ENCODE peak calls at places on chromosomes 6 and 20, in ten cellular contexts. Z, U, L, E, B, T, G, Q, W and R are unnamed samples.

GRCh38 chr6:73688351-73688750 is 7.7 kb upstream of the CD109 start:
- DNase-seq in Z (no peak), U (no peak), L (no peak), E (no peak), B (no peak), T (no peak), G (no peak), Q (no peak), W (no peak), R (no peak)

GRCh38 chr6:116405147-116405546 is 34.4 kb downstream of the DSE start:
- DNase-seq in Z (peak), U (no peak), L (no peak), E (no peak), B (no peak), T (no peak), G (no peak), Q (no peak), W (no peak), R (no peak)

GRCh38 chr6:31663087-31663960 is 1.5 kb downstream of the GPANK1 start:
- DNase-seq in Z (no peak), U (no peak), L (no peak), E (no peak), B (no peak), T (no peak), G (no peak), Q (no peak), W (no peak), R (no peak)

GRCh38 chr6:90485615-90486277 is 101.1 kb downstream of the MAP3K7 start:
- DNase-seq in Z (no peak), U (no peak), L (no peak), E (no peak), B (no peak), T (no peak), G (no peak), Q (no peak), W (no peak), R (no peak)

GRCh38 chr6:81233990-81234389 is 518.5 kb downstream of the TENT5A start:
- DNase-seq in Z (no peak), U (no peak), L (no peak), E (no peak), B (no peak), T (no peak), G (no peak), Q (no peak), W (no peak), R (no peak)

GRCh38 chr6:104402572-104402971 is 457.1 kb downstream of the HACE1 start:
- DNase-seq in Z (no peak), U (no peak), L (no peak), E (no peak), B (no peak), T (no peak), G (no peak), Q (no peak), W (no peak), R (no peak)

GRCh38 chr6:68226460-68226859 is 408.6 kb upstream of the ADGRB3 start:
- DNase-seq in Z (no peak), U (no peak), L (no peak), E (no peak), B (no peak), T (no peak), G (no peak), Q (peak), W (no peak), R (no peak)

GRCh38 chr6:127119361-127120108 is 1.1 kb downstream of the RSPO3 start:
- DNase-seq in Z (peak), U (peak), L (peak), E (no peak), B (no peak), T (peak), G (peak), Q (peak), W (peak), R (peak)

GRCh38 chr6:13006578-13007300 is 290.2 kb downstream of the PHACTR1 start:
- DNase-seq in Z (no peak), U (no peak), L (no peak), E (no peak), B (no peak), T (no peak), G (no peak), Q (no peak), W (no peak), R (peak)

GRCh38 chr6:71404145-71404966 is 115.7 kb downstream of the OGFRL1 start:
- DNase-seq in Z (no peak), U (no peak), L (no peak), E (no peak), B (no peak), T (no peak), G (no peak), Q (peak), W (no peak), R (no peak)

GRCh38 chr6:44201638-44202303 is 15.0 kb upstream of the MYMX start:
- DNase-seq in Z (no peak), U (no peak), L (no peak), E (no peak), B (no peak), T (no peak), G (no peak), Q (no peak), W (no peak), R (no peak)

GRCh38 chr6:15504581-15505350 is 158.1 kb downstream of the DTNBP1 start:
- DNase-seq in Z (peak), U (peak), L (peak), E (peak), B (peak), T (peak), G (peak), Q (no peak), W (peak), R (peak)

GRCh38 chr6:42556462-42556861 is 7.4 kb upstream of the UBR2 start:
- DNase-seq in Z (peak), U (no peak), L (no peak), E (no peak), B (no peak), T (no peak), G (no peak), Q (peak), W (no peak), R (no peak)

GRCh38 chr6:17790486-17790885 is 83.8 kb upstream of the NUP153 start:
- DNase-seq in Z (no peak), U (no peak), L (no peak), E (no peak), B (no peak), T (no peak), G (no peak), Q (no peak), W (no peak), R (no peak)

GRCh38 chr20:60752741-60753420 is 499.2 kb upstream of the CDH4 start:
- DNase-seq in Z (no peak), U (no peak), L (peak), E (no peak), B (no peak), T (no peak), G (no peak), Q (peak), W (no peak), R (no peak)

GRCh38 chr6:163414367-163415175 is at the start of gene QKI:
- DNase-seq in Z (peak), U (peak), L (peak), E (no peak), B (peak), T (peak), G (peak), Q (peak), W (peak), R (peak)

GRCh38 chr20:4763776-4764525 is 42.2 kb downstream of the PRND start:
- DNase-seq in Z (no peak), U (no peak), L (no peak), E (no peak), B (no peak), T (no peak), G (no peak), Q (no peak), W (no peak), R (no peak)

GRCh38 chr6:149044394-149044965 is 273.0 kb upstream of the TAB2 start:
- DNase-seq in Z (no peak), U (no peak), L (no peak), E (peak), B (no peak), T (no peak), G (no peak), Q (no peak), W (no peak), R (peak)

GRCh38 chr6:107866606-107867301 is 42.6 kb upstream of the SCML4 start:
- DNase-seq in Z (peak), U (no peak), L (no peak), E (no peak), B (no peak), T (no peak), G (no peak), Q (peak), W (no peak), R (no peak)

GRCh38 chr6:22099241-22099640 is 197.6 kb downstream of the PRL start:
- DNase-seq in Z (no peak), U (no peak), L (no peak), E (no peak), B (no peak), T (no peak), G (no peak), Q (no peak), W (no peak), R (peak)

GRCh38 chr6:125947581-125947980 is 9.0 kb upstream of the HINT3 start:
- DNase-seq in Z (no peak), U (no peak), L (no peak), E (no peak), B (no peak), T (no peak), G (no peak), Q (no peak), W (no peak), R (peak)

GRCh38 chr6:36443951-36444428 is 1.2 kb downstream of the KCTD20 start:
- DNase-seq in Z (peak), U (no peak), L (no peak), E (no peak), B (no peak), T (no peak), G (no peak), Q (peak), W (no peak), R (no peak)

GRCh38 chr6:142647436-142648389 is 297.3 kb downstream of the HIVEP2 start:
- DNase-seq in Z (no peak), U (no peak), L (no peak), E (no peak), B (no peak), T (no peak), G (no peak), Q (peak), W (no peak), R (no peak)

GRCh38 chr6:80437186-80437585 is 330.7 kb downstream of the BCKDHB start:
- DNase-seq in Z (no peak), U (no peak), L (no peak), E (no peak), B (no peak), T (no peak), G (no peak), Q (no peak), W (no peak), R (no peak)

GRCh38 chr20:48153523-48153922 is 368.2 kb upstream of the SULF2 start:
- DNase-seq in Z (peak), U (no peak), L (no peak), E (no peak), B (no peak), T (peak), G (no peak), Q (peak), W (no peak), R (no peak)

GRCh38 chr20:50372770-50373088 is 137.5 kb upstream of the PTPN1 start:
- DNase-seq in Z (peak), U (no peak), L (no peak), E (no peak), B (no peak), T (no peak), G (no peak), Q (peak), W (no peak), R (peak)

GRCh38 chr20:5657190-5657872 is 92.9 kb upstream of the SHLD1 start:
- DNase-seq in Z (peak), U (no peak), L (peak), E (peak), B (peak), T (no peak), G (no peak), Q (no peak), W (peak), R (peak)

GRCh38 chr6:88669475-88669874 is 293.9 kb downstream of the RNGTT start:
- DNase-seq in Z (no peak), U (no peak), L (no peak), E (no peak), B (no peak), T (no peak), G (no peak), Q (no peak), W (no peak), R (no peak)

GRCh38 chr6:128471907-128472306 is 48.5 kb downstream of the PTPRK start:
- DNase-seq in Z (no peak), U (no peak), L (no peak), E (no peak), B (no peak), T (no peak), G (no peak), Q (no peak), W (no peak), R (no peak)

GRCh38 chr6:168096271-168096764 is 17.3 kb upstream of the FRMD1 start:
- DNase-seq in Z (no peak), U (peak), L (no peak), E (no peak), B (no peak), T (no peak), G (no peak), Q (no peak), W (no peak), R (no peak)

GRCh38 chr20:52972965-52973819 is 1.0 kb downstream of the TSHZ2 start:
- DNase-seq in Z (peak), U (no peak), L (peak), E (no peak), B (no peak), T (no peak), G (peak), Q (peak), W (peak), R (no peak)

GRCh38 chr20:52975024-52975732 is 3.0 kb downstream of the TSHZ2 start:
- DNase-seq in Z (no peak), U (no peak), L (no peak), E (no peak), B (no peak), T (no peak), G (no peak), Q (no peak), W (no peak), R (no peak)

GRCh38 chr20:52974155-52974554 is 2.0 kb downstream of the TSHZ2 start:
- DNase-seq in Z (no peak), U (no peak), L (no peak), E (no peak), B (no peak), T (no peak), G (no peak), Q (no peak), W (no peak), R (no peak)

GRCh38 chr20:52972190-52972937 is at the start of gene TSHZ2:
- DNase-seq in Z (peak), U (no peak), L (peak), E (no peak), B (peak), T (peak), G (peak), Q (peak), W (peak), R (peak)

GRCh38 chr20:52971498-52972189 is 514 bp upstream of the TSHZ2 start:
- DNase-seq in Z (no peak), U (no peak), L (no peak), E (no peak), B (no peak), T (no peak), G (no peak), Q (no peak), W (peak), R (no peak)
- H3K4me3 ChIP-seq in Z (peak), U (peak), L (peak), E (no peak), B (peak), T (peak), G (no peak), Q (no peak), W (peak), R (peak)

DNA sequence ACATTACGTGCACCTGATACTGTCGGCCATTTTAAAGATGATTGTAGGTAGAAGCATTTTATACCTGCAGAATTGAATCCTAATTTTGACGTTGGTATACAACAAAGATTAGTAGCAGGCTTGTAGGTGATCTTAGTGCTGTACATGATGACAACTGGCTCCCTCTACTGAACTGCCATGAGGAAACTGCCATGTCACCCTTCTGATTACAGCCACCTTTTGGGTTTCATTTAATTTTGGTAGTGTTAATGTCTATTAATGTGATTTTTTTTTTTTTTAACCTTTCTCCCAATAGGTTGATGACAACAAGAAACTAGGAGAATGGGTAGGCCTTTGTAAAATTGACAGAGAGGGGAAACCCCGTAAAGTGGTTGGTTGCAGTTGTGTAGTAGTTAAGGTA is 2.3 kb downstream of the RPS12 start:
- DNase-seq in Z (no peak), U (no peak), L (no peak), E (no peak), B (no peak), T (no peak), G (no peak), Q (no peak), W (no peak), R (no peak)
- H3K4me3 ChIP-seq in Z (no peak), U (no peak), L (no peak), E (no peak), B (peak), T (peak), G (no peak), Q (peak), W (no peak), R (peak)

GRCh38 chr6:130841128-130841728 is 14.0 kb downstream of the SMLR1 start:
- DNase-seq in Z (no peak), U (no peak), L (no peak), E (no peak), B (no peak), T (no peak), G (no peak), Q (no peak), W (no peak), R (peak)
- H3K4me3 ChIP-seq in Z (no peak), U (no peak), L (no peak), E (no peak), B (no peak), T (no peak), G (no peak), Q (no peak), W (no peak), R (no peak)

GRCh38 chr6:3743541-3743940 is 8.0 kb downstream of the PXDC1 start:
- DNase-seq in Z (no peak), U (no peak), L (no peak), E (no peak), B (no peak), T (no peak), G (no peak), Q (no peak), W (peak), R (no peak)
- H3K4me3 ChIP-seq in Z (no peak), U (no peak), L (no peak), E (no peak), B (no peak), T (peak), G (no peak), Q (no peak), W (no peak), R (no peak)

DNA sequence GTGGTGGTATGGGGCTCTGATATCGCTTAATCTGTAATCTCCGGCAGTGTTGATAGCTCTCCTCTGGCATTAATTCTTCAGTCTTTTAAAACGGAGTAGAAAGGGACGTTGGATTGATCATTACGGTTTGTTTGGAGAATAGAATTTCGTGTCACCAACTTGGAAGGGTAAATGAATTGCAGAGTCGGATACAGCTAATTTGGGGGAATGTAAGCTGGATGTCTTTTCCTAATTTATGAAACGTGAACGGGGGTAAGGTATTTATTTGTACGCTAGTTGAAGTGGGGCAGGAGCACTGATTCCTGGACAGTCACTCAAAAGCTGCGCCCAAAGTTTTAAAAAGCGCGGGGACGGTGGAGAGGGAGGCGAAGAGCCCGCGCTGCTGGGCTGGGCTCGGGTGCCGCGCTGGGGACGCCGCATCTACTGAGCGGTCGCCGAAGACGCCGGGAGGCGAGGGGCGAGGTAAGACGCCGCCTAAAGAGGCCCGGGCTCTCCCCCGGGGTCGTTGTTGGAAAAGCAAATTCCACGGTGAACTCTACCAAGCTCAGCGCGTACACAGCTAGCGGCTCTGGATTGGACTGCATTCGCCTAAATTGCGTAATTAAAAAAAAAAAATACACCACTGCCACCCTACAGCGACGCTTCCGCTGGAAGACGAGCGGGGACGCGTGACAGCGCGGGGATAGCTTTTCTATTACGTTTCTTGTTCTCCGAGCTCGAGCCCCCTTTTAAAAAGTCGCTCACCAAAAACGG is 92.2 kb upstream of the PRDM1 start:
- DNase-seq in Z (peak), U (peak), L (peak), E (no peak), B (no peak), T (no peak), G (peak), Q (peak), W (peak), R (no peak)
- H3K4me3 ChIP-seq in Z (peak), U (peak), L (peak), E (peak), B (peak), T (peak), G (peak), Q (peak), W (peak), R (peak)

GRCh38 chr20:36540551-36541211 is 638 bp upstream of the MYL9 start:
- DNase-seq in Z (no peak), U (peak), L (peak), E (no peak), B (no peak), T (no peak), G (no peak), Q (peak), W (no peak), R (no peak)
- H3K4me3 ChIP-seq in Z (peak), U (peak), L (peak), E (peak), B (peak), T (peak), G (no peak), Q (peak), W (peak), R (no peak)

DNA sequence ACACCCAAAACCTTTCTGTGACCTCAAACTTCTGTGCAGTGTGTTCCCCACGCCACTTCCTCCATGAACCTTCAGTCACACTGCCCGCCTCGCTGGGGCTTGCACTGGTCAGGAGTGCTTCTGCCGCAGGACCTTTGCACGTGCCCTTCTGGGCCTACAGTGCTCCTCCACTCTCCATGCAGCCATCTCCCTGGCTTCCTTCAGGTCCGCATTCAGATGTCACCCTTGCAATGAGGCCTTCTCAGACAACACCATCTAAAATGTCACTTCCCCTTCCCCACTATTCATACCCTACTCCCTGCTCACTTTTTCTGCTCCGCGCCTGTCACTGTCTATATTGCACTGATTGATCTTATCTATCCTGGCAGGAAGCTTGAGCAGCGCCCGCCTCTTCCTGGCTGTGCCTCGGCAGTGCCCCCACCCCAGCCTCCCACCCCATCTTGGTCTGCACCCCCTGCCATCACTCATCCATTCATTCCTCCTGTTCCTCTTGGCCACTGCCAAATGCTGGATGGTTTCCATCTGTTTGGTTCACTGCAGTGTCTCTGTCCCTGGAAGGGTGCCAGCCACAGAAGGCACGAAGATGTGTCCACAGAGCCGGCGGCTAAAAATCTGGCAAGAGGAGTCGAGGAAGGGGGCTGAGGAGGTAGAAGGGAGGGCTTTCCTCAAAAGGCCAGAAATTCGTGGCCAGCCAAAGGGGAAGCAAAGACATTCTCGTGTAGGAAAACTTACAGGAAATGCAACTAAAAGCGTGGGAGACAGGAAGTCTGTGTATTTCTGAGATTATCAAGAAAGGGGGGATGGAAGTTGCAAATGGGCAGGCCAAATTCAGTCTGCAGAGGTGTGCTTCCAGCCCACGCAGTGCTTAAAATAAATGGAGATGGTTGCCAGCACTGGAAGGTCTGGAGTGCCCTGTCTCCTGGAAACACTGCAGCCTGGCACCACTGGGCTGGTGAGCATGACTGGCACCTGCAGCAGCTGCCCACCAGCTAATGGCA is 27.5 kb downstream of the SYNJ2 start:
- DNase-seq in Z (peak), U (no peak), L (peak), E (no peak), B (peak), T (peak), G (peak), Q (no peak), W (no peak), R (peak)
- H3K4me3 ChIP-seq in Z (no peak), U (no peak), L (no peak), E (no peak), B (no peak), T (no peak), G (no peak), Q (no peak), W (no peak), R (no peak)